ENCODE peak calls at places on chromosomes 4 and X, in nine cellular contexts. B, V, N, J, W, C, Q, K and G are unnamed samples.

GRCh38 chr4:168759959-168760527 is 250.0 kb downstream of the CBR4 start:
- DNase-seq in B (no peak), Q (no peak), W (no peak), J (no peak), V (no peak), K (no peak), C (no peak), N (no peak), G (no peak)

GRCh38 chrX:17519349-17519748 is 144.3 kb downstream of the NHS start:
- DNase-seq in B (no peak), N (no peak), V (no peak), Q (no peak), J (no peak), C (no peak), W (no peak), K (peak), G (peak)

GRCh38 chr4:113769744-113770143 is 8.2 kb upstream of the CAMK2D start:
- DNase-seq in Q (no peak), C (no peak), B (no peak), V (no peak), N (no peak), K (no peak), W (no peak), J (no peak), G (no peak)

GRCh38 chr4:101857176-101857575 is 66.6 kb downstream of the BANK1 start:
- DNase-seq in N (no peak), K (no peak), V (no peak), Q (no peak), J (no peak), C (no peak), W (no peak), B (no peak), G (no peak)

GRCh38 chrX:114924846-114925245 is 92.6 kb downstream of the IL13RA2 start:
- DNase-seq in Q (no peak), K (no peak), W (no peak), J (no peak), N (no peak), V (peak), C (no peak), B (peak), G (no peak)

GRCh38 chr4:165928601-165929000 is 55.6 kb downstream of the TLL1 start:
- DNase-seq in K (no peak), V (no peak), J (no peak), Q (no peak), C (no peak), W (no peak), B (no peak), N (no peak), G (no peak)

GRCh38 chrX:1316527-1316926 is 20.1 kb upstream of the IL3RA start:
- DNase-seq in B (no peak), C (no peak), N (no peak), K (peak), V (no peak), W (no peak), Q (peak), J (no peak), G (peak)

GRCh38 chrX:21926527-21927278 is 13.8 kb upstream of the SMS start:
- DNase-seq in B (peak), W (peak), Q (no peak), C (no peak), J (peak), K (no peak), V (peak), N (no peak), G (no peak)

GRCh38 chr4:109424093-109424818 is 9.4 kb upstream of the SEC24B start:
- DNase-seq in V (no peak), K (no peak), N (no peak), C (no peak), W (no peak), B (no peak), Q (no peak), J (no peak), G (no peak)

GRCh38 chr4:16579866-16580265 is 318.6 kb downstream of the LDB2 start:
- DNase-seq in B (peak), V (no peak), K (no peak), J (no peak), Q (no peak), C (no peak), N (no peak), W (no peak), G (no peak)

GRCh38 chr4:177509346-177509745 is 67.1 kb upstream of the AGA start:
- DNase-seq in Q (no peak), V (no peak), C (no peak), K (no peak), N (no peak), J (no peak), W (no peak), B (no peak), G (no peak)

GRCh38 chr4:6464842-6465588 is 7.4 kb downstream of the PPP2R2C start:
- DNase-seq in J (no peak), N (no peak), B (no peak), V (no peak), K (no peak), Q (no peak), W (no peak), C (no peak), G (peak)

GRCh38 chrX:38854305-38854704 is 53.0 kb downstream of the MID1IP1 start:
- DNase-seq in W (no peak), K (no peak), Q (no peak), N (no peak), J (no peak), C (no peak), B (no peak), V (no peak), G (no peak)

GRCh38 chr4:159446266-159446976 is 343.5 kb downstream of the RAPGEF2 start:
- DNase-seq in W (peak), C (no peak), N (peak), K (peak), B (peak), V (peak), Q (no peak), J (peak), G (no peak)

GRCh38 chr4:176565044-176565443 is 227.7 kb downstream of the VEGFC start:
- DNase-seq in Q (no peak), W (peak), B (peak), N (no peak), C (no peak), J (no peak), V (no peak), K (no peak), G (no peak)

GRCh38 chr4:169314906-169315305 is 44.1 kb upstream of the SH3RF1 start:
- DNase-seq in W (peak), K (peak), C (no peak), J (peak), Q (no peak), N (peak), V (no peak), B (peak), G (no peak)

GRCh38 chr4:108360857-108361820 is 192.4 kb upstream of the LEF1 start:
- DNase-seq in J (peak), C (no peak), V (peak), K (no peak), Q (no peak), W (peak), N (peak), B (peak), G (no peak)

GRCh38 chr4:99564921-99565320 is 1.1 kb upstream of the TRMT10A start:
- DNase-seq in B (no peak), V (no peak), K (no peak), J (no peak), W (no peak), C (no peak), N (no peak), Q (no peak), G (no peak)

GRCh38 chr4:6592804-6593563 is 18.0 kb downstream of the MAN2B2 start:
- DNase-seq in J (no peak), Q (no peak), K (no peak), C (no peak), B (no peak), N (no peak), W (no peak), V (no peak), G (no peak)

GRCh38 chr4:48792348-48793006 is 12.4 kb upstream of the FRYL start:
- DNase-seq in B (peak), Q (no peak), K (no peak), V (no peak), C (no peak), W (no peak), N (no peak), J (no peak), G (no peak)